ENCODE peak calls at places on chromosomes 7 and 10, in seven cellular contexts. X is PC-3, O is kidney epithelial cell, S is GM23338, A is tibial artery, T is aorta, Q is HAP-1. Y is an unnamed sample.

GRCh38 chr10:42979181-42979580 is 97.7 kb upstream of the RET start:
- DNase-seq in X (no peak), O (no peak), S (no peak), A (peak), T (no peak), Q (peak), Y (no peak)

GRCh38 chr7:97639036-97639435 is 92.8 kb upstream of the TAC1 start:
- DNase-seq in X (peak), O (peak), S (no peak), A (no peak), T (no peak), Q (no peak), Y (no peak)

GRCh38 chr7:130849604-130850003 is 115.6 kb upstream of the KLF14 start:
- DNase-seq in X (no peak), O (no peak), S (no peak), A (no peak), T (no peak), Q (no peak), Y (no peak)

GRCh38 chr7:5248201-5248885 is 34.4 kb upstream of the SLC29A4 start:
- DNase-seq in X (no peak), O (no peak), S (no peak), A (no peak), T (peak), Q (no peak), Y (no peak)

GRCh38 chr7:44978511-44979366 is at the start of gene MYO1G:
- DNase-seq in X (no peak), O (no peak), S (no peak), A (no peak), T (peak), Q (no peak), Y (no peak)

GRCh38 chr7:54581511-54581910 is 39.3 kb downstream of the VSTM2A start:
- DNase-seq in X (peak), O (no peak), S (no peak), A (no peak), T (no peak), Q (no peak), Y (no peak)

GRCh38 chr10:93573051-93573909 is 6.8 kb downstream of the FFAR4 start:
- DNase-seq in X (no peak), O (no peak), S (no peak), A (peak), T (peak), Q (no peak), Y (no peak)

GRCh38 chr10:131797626-131798025 is 103.2 kb upstream of the PPP2R2D start:
- DNase-seq in X (no peak), O (no peak), S (no peak), A (no peak), T (no peak), Q (no peak), Y (no peak)

GRCh38 chr7:150994838-150995510 is 4.2 kb downstream of the NOS3 start:
- DNase-seq in X (no peak), O (no peak), S (no peak), A (no peak), T (no peak), Q (no peak), Y (no peak)

GRCh38 chr10:107740962-107741690 is 576.6 kb upstream of the SORCS1 start:
- DNase-seq in X (peak), O (no peak), S (no peak), A (no peak), T (no peak), Q (no peak), Y (no peak)

GRCh38 chr10:49298990-49299815 is at the start of gene C10orf71:
- DNase-seq in X (no peak), O (no peak), S (peak), A (no peak), T (no peak), Q (no peak), Y (no peak)

GRCh38 chr7:97871659-97872024 is 566 bp downstream of the ASNS start:
- DNase-seq in X (peak), O (no peak), S (peak), A (peak), T (no peak), Q (peak), Y (no peak)

GRCh38 chr7:12322287-12322902 is 81.3 kb downstream of the VWDE start:
- DNase-seq in X (peak), O (no peak), S (peak), A (no peak), T (no peak), Q (no peak), Y (peak)

GRCh38 chr7:90530263-90530662 is 60.8 kb downstream of the PTTG1IP2 start:
- DNase-seq in X (no peak), O (no peak), S (no peak), A (no peak), T (no peak), Q (no peak), Y (no peak)

DNA sequence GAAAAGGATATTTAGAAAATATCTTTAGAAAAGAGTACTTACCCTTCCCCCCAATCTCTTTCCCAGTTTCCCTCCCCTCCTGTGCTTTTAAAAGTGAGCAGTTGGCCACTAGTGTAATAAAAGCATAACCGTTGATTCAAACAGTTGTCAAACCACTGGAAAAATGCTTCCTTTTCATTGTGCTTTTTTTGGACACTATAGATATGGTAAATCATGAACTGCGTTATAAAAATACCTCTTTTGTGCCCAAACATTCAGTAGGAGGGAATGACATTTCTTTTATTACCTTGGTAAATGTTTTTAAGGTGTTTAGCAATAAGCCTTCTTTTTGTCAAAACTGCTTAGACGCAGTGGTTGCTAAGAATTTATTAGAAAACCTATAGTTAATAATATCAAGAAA is 232.4 kb downstream of the SLC25A13 start:
- DNase-seq in X (no peak), O (no peak), S (no peak), A (no peak), T (no peak), Q (peak), Y (no peak)
- H3K4me3 ChIP-seq in X (no peak), O (no peak), S (no peak), A (no peak), T (no peak), Q (no peak), Y (no peak)

GRCh38 chr10:62919776-62920175 is 103.6 kb upstream of the EGR2 start:
- DNase-seq in X (peak), O (no peak), S (no peak), A (no peak), T (no peak), Q (peak), Y (no peak)
- H3K4me3 ChIP-seq in X (peak), O (no peak), S (no peak), A (no peak), T (no peak), Q (no peak), Y (no peak)

DNA sequence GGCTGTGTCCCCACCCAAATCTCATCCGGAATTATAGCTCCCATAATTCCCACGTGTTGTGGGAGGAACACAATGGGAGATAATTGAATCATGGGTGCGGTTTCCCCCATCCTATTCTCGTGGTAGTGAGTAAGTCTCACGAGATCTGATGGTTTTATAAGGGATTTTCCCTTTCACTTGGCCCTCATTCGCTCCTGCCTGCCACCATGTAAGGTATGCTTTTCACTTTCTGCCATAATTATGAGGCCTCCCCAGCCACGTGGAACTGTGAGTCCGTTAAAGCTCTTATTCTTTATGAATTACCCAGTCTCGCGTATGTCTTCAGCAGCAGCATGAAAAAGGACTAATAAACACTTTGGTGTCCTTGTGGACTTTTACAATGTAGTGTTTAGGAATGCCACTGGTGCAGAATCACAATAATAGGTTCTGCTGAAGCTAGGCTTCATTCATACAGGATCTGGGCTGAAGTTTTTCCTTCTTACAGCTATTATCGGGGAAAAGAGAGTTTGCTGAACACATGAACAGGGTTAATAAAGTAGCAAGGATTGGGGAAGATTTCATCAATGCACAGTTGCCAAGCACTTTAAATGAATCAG is 74.3 kb downstream of the CPED1 start:
- DNase-seq in X (no peak), O (no peak), S (no peak), A (no peak), T (no peak), Q (no peak), Y (no peak)
- H3K4me3 ChIP-seq in X (no peak), O (no peak), S (no peak), A (no peak), T (no peak), Q (no peak), Y (no peak)

GRCh38 chr7:945147-945555 is 9.3 kb downstream of the ADAP1 start:
- DNase-seq in X (no peak), O (no peak), S (no peak), A (peak), T (peak), Q (no peak), Y (no peak)
- H3K4me3 ChIP-seq in X (peak), O (no peak), S (no peak), A (no peak), T (no peak), Q (no peak), Y (no peak)

DNA sequence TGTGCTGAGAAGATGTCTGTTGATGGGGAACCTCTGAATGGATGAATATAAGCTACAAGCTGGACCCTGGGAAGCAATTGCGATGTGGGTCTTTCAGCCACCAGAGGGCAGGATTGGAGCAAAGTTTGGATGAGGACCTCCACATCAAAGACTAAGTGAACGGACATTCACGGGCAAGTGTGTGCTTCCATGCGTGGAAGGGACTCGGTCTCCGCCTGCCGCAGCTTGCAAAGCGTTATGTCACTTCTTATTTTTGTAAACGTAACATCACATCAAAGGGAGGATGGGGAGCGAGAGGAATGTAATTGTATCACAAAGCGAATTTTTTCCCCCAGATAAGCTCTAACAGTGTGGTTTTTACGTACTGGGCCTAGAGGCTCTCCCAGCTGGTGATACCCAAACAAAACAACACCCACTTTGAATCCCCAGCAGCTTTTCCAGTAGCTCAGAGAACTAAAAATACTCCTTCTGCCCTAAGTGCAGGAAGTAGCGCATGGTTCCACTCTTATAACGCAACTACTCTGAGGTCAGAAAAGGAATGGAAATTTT is 65.0 kb downstream of the VWA2 start:
- DNase-seq in X (peak), O (peak), S (peak), A (peak), T (peak), Q (peak), Y (peak)
- H3K4me3 ChIP-seq in X (peak), O (peak), S (peak), A (peak), T (no peak), Q (peak), Y (peak)